ENCODE peak calls at places on chromosomes 6 and 20, in ten cellular contexts. One of them, this sample, is unnamed.

GRCh38 chr20:17990278-17990972 is 21.6 kb downstream of the MGME1 start:
- DNase-seq in endothelial cell: no peak
- DNase-seq in heart right ventricle: no peak
- DNase-seq in Calu3: no peak
- DNase-seq in cardiac muscle cell: no peak
- DNase-seq in SK-N-SH: no peak
- DNase-seq in HCT116: no peak
- DNase-seq in IMR-90: peak; percentile 58
- DNase-seq in heart left ventricle: no peak
- DNase-seq in astrocyte of the spinal cord: no peak
- DNase-seq in this sample: no peak

GRCh38 chr6:16257999-16258708 is 19.8 kb downstream of the GMPR start:
- DNase-seq in SK-N-SH: no peak
- DNase-seq in IMR-90: peak; percentile 17
- DNase-seq in astrocyte of the spinal cord: peak; percentile 60
- DNase-seq in Calu3: no peak
- DNase-seq in endothelial cell: no peak
- DNase-seq in heart right ventricle: no peak
- DNase-seq in heart left ventricle: no peak
- DNase-seq in HCT116: no peak
- DNase-seq in cardiac muscle cell: peak; percentile 73
- DNase-seq in this sample: no peak

GRCh38 chr6:4401408-4402367 is 266.3 kb upstream of the ECI2 start:
- DNase-seq in cardiac muscle cell: no peak
- DNase-seq in HCT116: no peak
- DNase-seq in heart right ventricle: peak; percentile 27
- DNase-seq in IMR-90: peak; percentile 64
- DNase-seq in Calu3: no peak
- DNase-seq in astrocyte of the spinal cord: no peak
- DNase-seq in endothelial cell: no peak
- DNase-seq in SK-N-SH: no peak
- DNase-seq in heart left ventricle: no peak
- DNase-seq in this sample: no peak

GRCh38 chr6:136761227-136761922 is 30.9 kb downstream of the MAP3K5 start:
- DNase-seq in astrocyte of the spinal cord: no peak
- DNase-seq in heart left ventricle: peak; percentile 42
- DNase-seq in HCT116: no peak
- DNase-seq in cardiac muscle cell: peak; percentile 27
- DNase-seq in endothelial cell: no peak
- DNase-seq in heart right ventricle: peak; percentile 38
- DNase-seq in SK-N-SH: peak; percentile 39
- DNase-seq in IMR-90: peak; percentile 36
- DNase-seq in Calu3: no peak
- DNase-seq in this sample: no peak

GRCh38 chr6:164897523-164898094 is 411.8 kb downstream of the C6orf118 start:
- DNase-seq in heart right ventricle: no peak
- DNase-seq in HCT116: no peak
- DNase-seq in heart left ventricle: no peak
- DNase-seq in Calu3: no peak
- DNase-seq in endothelial cell: peak; percentile 17
- DNase-seq in cardiac muscle cell: no peak
- DNase-seq in IMR-90: no peak
- DNase-seq in SK-N-SH: no peak
- DNase-seq in astrocyte of the spinal cord: no peak
- DNase-seq in this sample: no peak

GRCh38 chr6:115910147-115910546 is 150.5 kb downstream of the FRK start:
- DNase-seq in IMR-90: no peak
- DNase-seq in astrocyte of the spinal cord: no peak
- DNase-seq in cardiac muscle cell: no peak
- DNase-seq in heart right ventricle: no peak
- DNase-seq in heart left ventricle: no peak
- DNase-seq in HCT116: no peak
- DNase-seq in SK-N-SH: no peak
- DNase-seq in Calu3: no peak
- DNase-seq in endothelial cell: no peak
- DNase-seq in this sample: no peak

GRCh38 chr20:10404023-10404628 is 29.9 kb downstream of the MKKS start:
- DNase-seq in HCT116: no peak
- DNase-seq in cardiac muscle cell: no peak
- DNase-seq in IMR-90: no peak
- DNase-seq in astrocyte of the spinal cord: no peak
- DNase-seq in SK-N-SH: no peak
- DNase-seq in endothelial cell: no peak
- DNase-seq in heart right ventricle: no peak
- DNase-seq in heart left ventricle: no peak
- DNase-seq in Calu3: no peak
- DNase-seq in this sample: no peak

GRCh38 chr6:68139130-68139529 is 496.0 kb upstream of the ADGRB3 start:
- DNase-seq in heart right ventricle: no peak
- DNase-seq in heart left ventricle: no peak
- DNase-seq in IMR-90: no peak
- DNase-seq in cardiac muscle cell: no peak
- DNase-seq in endothelial cell: no peak
- DNase-seq in HCT116: no peak
- DNase-seq in SK-N-SH: no peak
- DNase-seq in Calu3: no peak
- DNase-seq in astrocyte of the spinal cord: no peak
- DNase-seq in this sample: no peak

GRCh38 chr6:75204222-75204958 is 1.5 kb downstream of the COL12A1 start:
- DNase-seq in Calu3: peak; percentile 80
- DNase-seq in HCT116: peak; percentile 86
- DNase-seq in endothelial cell: peak; percentile 75
- DNase-seq in heart left ventricle: peak; percentile 77
- DNase-seq in astrocyte of the spinal cord: peak; percentile 95
- DNase-seq in cardiac muscle cell: peak; percentile 83
- DNase-seq in heart right ventricle: peak; percentile 86
- DNase-seq in IMR-90: peak; percentile 96
- DNase-seq in SK-N-SH: peak; percentile 74
- DNase-seq in this sample: peak; percentile 66

GRCh38 chr6:75204959-75205775 is 686 bp downstream of the COL12A1 start:
- DNase-seq in astrocyte of the spinal cord: peak; percentile 81
- DNase-seq in HCT116: no peak
- DNase-seq in Calu3: peak; percentile 54
- DNase-seq in endothelial cell: peak; percentile 27
- DNase-seq in heart right ventricle: peak; percentile 37
- DNase-seq in cardiac muscle cell: peak; percentile 38
- DNase-seq in IMR-90: peak; percentile 82
- DNase-seq in heart left ventricle: peak; percentile 36
- DNase-seq in SK-N-SH: peak; percentile 24
- DNase-seq in this sample: no peak

GRCh38 chr6:75207211-75207984 is 1.5 kb upstream of the COL12A1 start:
- DNase-seq in heart right ventricle: no peak
- DNase-seq in Calu3: no peak
- DNase-seq in endothelial cell: peak; percentile 10
- DNase-seq in IMR-90: peak; percentile 42
- DNase-seq in cardiac muscle cell: no peak
- DNase-seq in SK-N-SH: peak; percentile 15
- DNase-seq in HCT116: no peak
- DNase-seq in heart left ventricle: no peak
- DNase-seq in astrocyte of the spinal cord: peak; percentile 56
- DNase-seq in this sample: no peak

GRCh38 chr6:75206338-75207210 is 721 bp upstream of the COL12A1 start:
- DNase-seq in Calu3: no peak
- DNase-seq in IMR-90: no peak
- DNase-seq in heart left ventricle: no peak
- DNase-seq in heart right ventricle: no peak
- DNase-seq in endothelial cell: peak; percentile 15
- DNase-seq in HCT116: no peak
- DNase-seq in astrocyte of the spinal cord: peak; percentile 54
- DNase-seq in SK-N-SH: peak; percentile 18
- DNase-seq in cardiac muscle cell: no peak
- DNase-seq in this sample: no peak

DNA sequence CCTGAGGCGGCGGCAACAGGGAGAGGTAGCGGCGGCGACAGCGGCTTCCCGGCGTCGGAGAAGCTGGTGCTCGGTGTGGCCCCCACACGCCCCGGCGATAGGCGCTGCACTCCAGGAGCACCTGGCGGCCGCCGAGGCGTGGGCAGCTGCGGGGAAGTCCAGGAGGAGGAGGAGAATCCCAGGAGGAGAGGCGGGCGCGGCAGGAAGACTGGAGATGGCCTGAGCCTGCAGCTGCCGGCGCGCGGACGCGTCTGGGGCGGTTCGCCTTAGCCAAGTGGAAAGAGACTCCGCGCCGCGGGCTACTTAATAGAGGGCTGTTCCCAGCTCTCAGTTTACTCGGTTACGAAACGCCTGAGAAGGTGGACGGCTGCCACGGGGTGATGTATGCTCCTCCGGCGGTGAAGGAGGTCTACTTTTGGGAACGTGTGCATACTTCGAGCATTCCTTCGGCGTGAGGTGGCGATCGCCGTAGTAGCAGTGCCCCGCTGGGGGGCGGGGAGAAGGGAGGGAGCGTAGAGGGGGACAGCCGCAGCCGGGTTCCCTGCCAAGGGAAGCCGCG is at the start of gene COL12A1:
- DNase-seq in cardiac muscle cell: peak; percentile 71
- DNase-seq in IMR-90: peak; percentile 100
- DNase-seq in endothelial cell: peak; percentile 66
- DNase-seq in heart right ventricle: peak; percentile 84
- DNase-seq in Calu3: peak; percentile 75
- DNase-seq in heart left ventricle: peak; percentile 85
- DNase-seq in astrocyte of the spinal cord: peak; percentile 99
- DNase-seq in SK-N-SH: peak; percentile 32
- DNase-seq in HCT116: peak; percentile 80
- DNase-seq in this sample: peak; percentile 50
- TF ChIP-seq CTCF in cardiac muscle cell: no peak
- TF ChIP-seq CTCF in IMR-90: no peak
- TF ChIP-seq CTCF in endothelial cell: no peak
- TF ChIP-seq CTCF in heart right ventricle: no peak
- TF ChIP-seq CTCF in Calu3: peak; percentile 4
- TF ChIP-seq CTCF in heart left ventricle: peak; percentile 10
- TF ChIP-seq CTCF in astrocyte of the spinal cord: peak; percentile 16
- TF ChIP-seq CTCF in SK-N-SH: no peak
- TF ChIP-seq CTCF in HCT116: peak; percentile 1
- TF ChIP-seq CTCF in this sample: no peak

DNA sequence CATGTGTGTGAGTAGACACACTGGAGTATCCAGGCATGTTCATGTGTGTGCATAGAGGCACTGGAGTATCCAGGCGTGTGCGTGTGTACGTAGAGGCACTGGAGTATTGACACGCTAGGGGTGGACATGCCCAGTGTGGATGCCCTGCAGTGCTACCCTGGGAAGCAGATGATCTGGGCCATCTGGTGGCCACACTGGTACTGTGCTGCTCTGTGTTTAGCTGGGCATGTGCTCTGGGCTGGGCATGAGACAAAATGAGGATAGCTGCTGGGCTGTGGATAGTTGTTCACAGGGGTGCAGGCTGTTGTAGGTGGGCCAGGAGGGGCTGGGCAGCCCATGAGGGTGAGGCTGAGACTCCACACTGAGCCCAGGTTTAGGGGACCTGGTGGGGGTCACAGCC is 24.0 kb upstream of the NPBWR2 start:
- DNase-seq in astrocyte of the spinal cord: no peak
- DNase-seq in heart right ventricle: no peak
- DNase-seq in Calu3: peak; percentile 67
- DNase-seq in cardiac muscle cell: no peak
- DNase-seq in IMR-90: no peak
- DNase-seq in endothelial cell: no peak
- DNase-seq in heart left ventricle: no peak
- DNase-seq in HCT116: no peak
- DNase-seq in SK-N-SH: peak; percentile 57
- DNase-seq in this sample: no peak
- TF ChIP-seq CTCF in astrocyte of the spinal cord: peak; percentile 37
- TF ChIP-seq CTCF in heart right ventricle: no peak
- TF ChIP-seq CTCF in Calu3: peak; percentile 54
- TF ChIP-seq CTCF in cardiac muscle cell: peak; percentile 8
- TF ChIP-seq CTCF in IMR-90: no peak
- TF ChIP-seq CTCF in endothelial cell: no peak
- TF ChIP-seq CTCF in heart left ventricle: no peak
- TF ChIP-seq CTCF in HCT116: peak; percentile 40
- TF ChIP-seq CTCF in SK-N-SH: peak; percentile 20
- TF ChIP-seq CTCF in this sample: peak; percentile 28

DNA sequence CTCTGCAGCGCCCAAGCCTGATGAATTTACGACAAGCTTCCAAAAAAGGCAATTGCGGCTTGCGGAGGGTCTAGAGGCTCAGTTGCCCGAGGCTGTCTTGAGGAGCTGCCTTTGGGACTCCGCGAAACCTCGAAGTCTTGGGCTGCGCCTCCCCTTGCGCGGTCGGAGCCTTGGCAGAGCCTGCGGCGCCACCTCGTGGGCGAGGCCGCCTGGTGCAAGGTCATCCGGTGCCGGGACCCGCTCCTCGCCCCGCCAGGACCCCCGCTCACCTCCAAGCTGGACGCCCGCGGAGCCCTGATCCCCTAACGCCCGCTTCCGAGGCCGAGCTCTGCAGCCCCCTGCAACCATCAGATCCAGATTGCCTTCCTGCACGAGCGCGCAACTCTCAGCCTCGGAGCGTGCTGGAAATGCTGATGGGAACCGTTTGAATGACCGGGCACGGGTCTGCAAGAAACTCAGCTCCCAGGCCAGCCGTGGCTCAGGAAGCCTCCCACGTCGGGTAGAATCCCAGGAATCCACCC is 14.9 kb upstream of the FAM210B start:
- DNase-seq in astrocyte of the spinal cord: peak; percentile 22
- DNase-seq in Calu3: peak; percentile 73
- DNase-seq in cardiac muscle cell: peak; percentile 72
- DNase-seq in endothelial cell: peak; percentile 80
- DNase-seq in IMR-90: peak; percentile 24
- DNase-seq in heart right ventricle: no peak
- DNase-seq in SK-N-SH: peak; percentile 87
- DNase-seq in heart left ventricle: peak; percentile 15
- DNase-seq in HCT116: no peak
- DNase-seq in this sample: peak; percentile 54
- TF ChIP-seq CTCF in astrocyte of the spinal cord: peak; percentile 72
- TF ChIP-seq CTCF in Calu3: peak; percentile 72
- TF ChIP-seq CTCF in cardiac muscle cell: peak; percentile 77
- TF ChIP-seq CTCF in endothelial cell: peak; percentile 88
- TF ChIP-seq CTCF in IMR-90: peak; percentile 59
- TF ChIP-seq CTCF in heart right ventricle: peak; percentile 74
- TF ChIP-seq CTCF in SK-N-SH: peak; percentile 71
- TF ChIP-seq CTCF in heart left ventricle: peak; percentile 60
- TF ChIP-seq CTCF in HCT116: peak; percentile 53
- TF ChIP-seq CTCF in this sample: peak; percentile 74

GRCh38 chr6:53640361-53640760 is 25.2 kb downstream of the KLHL31 start:
- DNase-seq in Calu3: no peak
- DNase-seq in IMR-90: no peak
- DNase-seq in heart right ventricle: no peak
- DNase-seq in astrocyte of the spinal cord: no peak
- DNase-seq in endothelial cell: no peak
- DNase-seq in SK-N-SH: no peak
- DNase-seq in HCT116: no peak
- DNase-seq in cardiac muscle cell: no peak
- DNase-seq in heart left ventricle: no peak
- DNase-seq in this sample: no peak

GRCh38 chr6:53645850-53646249 is 19.7 kb downstream of the KLHL31 start:
- DNase-seq in IMR-90: no peak
- DNase-seq in Calu3: no peak
- DNase-seq in SK-N-SH: no peak
- DNase-seq in HCT116: no peak
- DNase-seq in heart left ventricle: no peak
- DNase-seq in endothelial cell: no peak
- DNase-seq in cardiac muscle cell: peak; percentile 42
- DNase-seq in heart right ventricle: no peak
- DNase-seq in astrocyte of the spinal cord: no peak
- DNase-seq in this sample: no peak

GRCh38 chr6:53643481-53643965 is 22.0 kb downstream of the KLHL31 start:
- DNase-seq in heart right ventricle: no peak
- DNase-seq in Calu3: no peak
- DNase-seq in heart left ventricle: no peak
- DNase-seq in HCT116: no peak
- DNase-seq in SK-N-SH: no peak
- DNase-seq in endothelial cell: no peak
- DNase-seq in IMR-90: peak; percentile 21
- DNase-seq in cardiac muscle cell: no peak
- DNase-seq in astrocyte of the spinal cord: no peak
- DNase-seq in this sample: no peak

GRCh38 chr6:53639520-53639919 is 26.0 kb downstream of the KLHL31 start:
- DNase-seq in astrocyte of the spinal cord: no peak
- DNase-seq in IMR-90: no peak
- DNase-seq in HCT116: no peak
- DNase-seq in cardiac muscle cell: no peak
- DNase-seq in heart left ventricle: no peak
- DNase-seq in SK-N-SH: no peak
- DNase-seq in endothelial cell: no peak
- DNase-seq in heart right ventricle: no peak
- DNase-seq in Calu3: no peak
- DNase-seq in this sample: no peak

GRCh38 chr6:53641348-53641747 is 24.2 kb downstream of the KLHL31 start:
- DNase-seq in heart left ventricle: no peak
- DNase-seq in SK-N-SH: no peak
- DNase-seq in cardiac muscle cell: no peak
- DNase-seq in heart right ventricle: no peak
- DNase-seq in Calu3: no peak
- DNase-seq in IMR-90: no peak
- DNase-seq in HCT116: no peak
- DNase-seq in astrocyte of the spinal cord: no peak
- DNase-seq in endothelial cell: no peak
- DNase-seq in this sample: no peak
- TF ChIP-seq CTCF in heart left ventricle: no peak
- TF ChIP-seq CTCF in SK-N-SH: no peak
- TF ChIP-seq CTCF in cardiac muscle cell: no peak
- TF ChIP-seq CTCF in heart right ventricle: no peak
- TF ChIP-seq CTCF in Calu3: no peak
- TF ChIP-seq CTCF in IMR-90: no peak
- TF ChIP-seq CTCF in HCT116: no peak
- TF ChIP-seq CTCF in astrocyte of the spinal cord: no peak
- TF ChIP-seq CTCF in endothelial cell: no peak
- TF ChIP-seq CTCF in this sample: no peak